ENCODE peak calls at places on chromosomes 3 and 15, in eight cellular contexts. U is ureter, P is uterus, S is fibroblast of villous mesenchyme, Q is cerebellum, K is neural progenitor cell, N is posterior cingulate gyrus, A is CD14-positive monocyte. H is an unnamed sample.

GRCh38 chr3:149610351-149611105 is 47.3 kb downstream of the WWTR1 start:
- DNase-seq in U (no peak), P (no peak), S (peak), Q (peak), K (no peak), N (no peak), A (no peak), H (no peak)

GRCh38 chr15:68818671-68819450 is 1.8 kb downstream of the ANP32A start:
- DNase-seq in U (peak), P (peak), S (peak), Q (no peak), K (peak), N (no peak), A (peak), H (no peak)

GRCh38 chr3:10627884-10628572 is 122.6 kb upstream of the ATP2B2 start:
- DNase-seq in U (no peak), P (no peak), S (no peak), Q (no peak), K (peak), N (no peak), A (no peak), H (no peak)

GRCh38 chr3:12853803-12854202 is 12.4 kb upstream of the RPL32 start:
- DNase-seq in U (no peak), P (no peak), S (no peak), Q (no peak), K (no peak), N (no peak), A (no peak), H (no peak)

GRCh38 chr15:27701956-27702355 is 397.2 kb downstream of the OCA2 start:
- DNase-seq in U (no peak), P (no peak), S (no peak), Q (no peak), K (no peak), N (no peak), A (no peak), H (no peak)

GRCh38 chr3:193828477-193828876 is 235.5 kb downstream of the OPA1 start:
- DNase-seq in U (peak), P (no peak), S (no peak), Q (no peak), K (no peak), N (no peak), A (no peak), H (no peak)

GRCh38 chr3:186789554-186790260 is 6.3 kb downstream of the EIF4A2 start:
- DNase-seq in U (no peak), P (no peak), S (no peak), Q (no peak), K (no peak), N (no peak), A (no peak), H (no peak)

GRCh38 chr3:156643729-156644389 is 30.5 kb upstream of the TIPARP start:
- DNase-seq in U (no peak), P (no peak), S (peak), Q (no peak), K (no peak), N (no peak), A (no peak), H (no peak)

GRCh38 chr3:71055602-71056001 is 527.9 kb downstream of the FOXP1 start:
- DNase-seq in U (no peak), P (no peak), S (peak), Q (no peak), K (no peak), N (no peak), A (no peak), H (no peak)

GRCh38 chr15:85044251-85044853 is 62.7 kb downstream of the PDE8A start:
- DNase-seq in U (peak), P (peak), S (peak), Q (peak), K (peak), N (no peak), A (no peak), H (peak)

GRCh38 chr3:187012609-187013051 is 82.3 kb downstream of the ST6GAL1 start:
- DNase-seq in U (peak), P (no peak), S (no peak), Q (no peak), K (no peak), N (no peak), A (no peak), H (no peak)

GRCh38 chr3:48644898-48645760 is 9.9 kb upstream of the SLC26A6 start:
- DNase-seq in U (no peak), P (no peak), S (no peak), Q (no peak), K (no peak), N (no peak), A (no peak), H (no peak)

GRCh38 chr3:44832032-44832431 is 29.7 kb upstream of the TMEM42 start:
- DNase-seq in U (no peak), P (no peak), S (no peak), Q (no peak), K (no peak), N (no peak), A (no peak), H (no peak)

H was measured in AG09319.